ENCODE peak calls at places on chromosome 1, in eight cellular contexts. H is heart left ventricle, G is upper lobe of right lung, R is left ventricle myocardium inferior, Z is IMR-90, A is PC-3, L is stomach, C is PC-9. B is an unnamed sample. For H3K27me3 and H3K4me1, the result is how much of the 10 kb centered on the place peaks cover.

GRCh38 chr1:12485231-12486172 is 132.5 kb downstream of the DHRS3 start:
- DNase-seq in R (no peak), Z (peak), L (no peak), G (no peak), A (peak), C (peak), H (no peak), B (no peak)

GRCh38 chr1:5598824-5599395 is 393.3 kb downstream of the NPHP4 start:
- DNase-seq in A (no peak), C (no peak), Z (no peak), L (peak), H (no peak), G (no peak), R (no peak), B (peak)

GRCh38 chr1:22971161-22972062 is 1.3 kb downstream of the LACTBL1 start:
- DNase-seq in Z (peak), L (no peak), R (no peak), A (peak), C (peak), G (no peak), H (no peak), B (peak)

GRCh38 chr1:42157667-42158066 is 4.5 kb downstream of the GUCA2B start:
- DNase-seq in C (no peak), H (no peak), G (peak), Z (no peak), L (no peak), A (no peak), R (no peak), B (peak)

GRCh38 chr1:6134741-6135510 is 45.2 kb downstream of the CHD5 start:
- DNase-seq in L (no peak), R (no peak), A (no peak), H (peak), C (no peak), G (peak), Z (no peak), B (no peak)

GRCh38 chr1:23452011-23452411 is 27.5 kb upstream of the TCEA3 start:
- DNase-seq in A (peak), H (no peak), R (no peak), L (peak), G (peak), Z (peak), C (peak), B (no peak)

GRCh38 chr1:229031491-229032341 is 239.2 kb upstream of the RAB4A start:
- DNase-seq in R (no peak), C (no peak), Z (no peak), G (no peak), A (no peak), L (no peak), H (no peak), B (no peak)

GRCh38 chr1:47231314-47232186 is 475 bp downstream of the TAL1 start:
- DNase-seq in A (no peak), H (peak), R (no peak), G (no peak), Z (peak), C (no peak), L (no peak), B (peak)

GRCh38 chr1:202835548-202836072 is 24.9 kb downstream of the PCAT6 start:
- DNase-seq in R (no peak), G (no peak), C (no peak), H (no peak), A (no peak), Z (no peak), L (no peak), B (peak)

GRCh38 chr1:111199329-111199728 is 1.1 kb downstream of the DENND2D start:
- DNase-seq in G (no peak), R (no peak), L (no peak), A (no peak), H (no peak), Z (no peak), C (no peak), B (no peak)
- H3K27me3 ChIP-seq in G (under half), R (under half), L (under half), A (under half), H (under half), Z (under half), C (under half), B (under half)

GRCh38 chr1:226661271-226661670 is 77.8 kb downstream of the ITPKB start:
- DNase-seq in R (no peak), C (no peak), G (no peak), H (peak), Z (no peak), A (no peak), L (no peak), B (no peak)
- H3K4me1 ChIP-seq in R (under half), C (under half), G (half or more), H (half or more), Z (under half), A (under half), L (half or more), B (under half)

DNA sequence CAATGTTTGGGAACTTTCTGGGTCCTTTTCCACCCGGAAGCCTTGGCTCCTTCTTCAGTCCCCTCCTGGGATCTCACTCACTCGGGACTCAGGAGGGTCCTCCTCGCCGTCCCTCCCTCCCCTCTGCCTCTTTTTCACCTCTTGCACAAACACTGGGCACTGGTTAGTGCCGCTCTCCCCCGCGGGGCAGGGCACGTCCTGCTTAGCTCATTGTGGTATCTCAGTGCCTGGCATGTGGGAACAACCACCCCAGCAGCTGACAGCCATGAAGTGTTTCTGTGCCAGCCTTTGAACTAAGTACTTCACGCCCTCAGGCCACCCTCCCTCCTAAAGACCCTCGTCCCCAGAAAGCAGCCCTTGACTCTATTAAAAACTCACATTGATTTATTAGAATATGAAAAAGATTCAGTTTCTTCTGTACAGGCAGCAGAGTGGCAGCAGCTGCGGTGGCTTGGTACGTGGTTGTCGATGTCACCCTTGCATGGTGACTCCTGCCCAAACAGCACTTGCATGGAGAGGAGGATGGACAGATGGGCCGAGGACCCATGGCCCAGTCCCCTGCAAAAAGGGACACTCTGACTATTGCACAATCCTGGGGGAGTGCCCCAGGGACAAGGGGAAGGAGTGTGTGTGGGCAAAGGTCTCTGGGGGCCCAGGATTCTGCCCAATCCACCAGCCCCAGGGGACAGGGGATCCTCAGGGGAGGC is 56.3 kb downstream of the SLC9A1 start:
- DNase-seq in A (no peak), H (no peak), C (no peak), L (no peak), Z (no peak), R (peak), G (peak), B (no peak)
- H3K4me3 ChIP-seq in A (no peak), H (no peak), C (no peak), L (no peak), Z (no peak), R (no peak), G (no peak), B (no peak)

DNA sequence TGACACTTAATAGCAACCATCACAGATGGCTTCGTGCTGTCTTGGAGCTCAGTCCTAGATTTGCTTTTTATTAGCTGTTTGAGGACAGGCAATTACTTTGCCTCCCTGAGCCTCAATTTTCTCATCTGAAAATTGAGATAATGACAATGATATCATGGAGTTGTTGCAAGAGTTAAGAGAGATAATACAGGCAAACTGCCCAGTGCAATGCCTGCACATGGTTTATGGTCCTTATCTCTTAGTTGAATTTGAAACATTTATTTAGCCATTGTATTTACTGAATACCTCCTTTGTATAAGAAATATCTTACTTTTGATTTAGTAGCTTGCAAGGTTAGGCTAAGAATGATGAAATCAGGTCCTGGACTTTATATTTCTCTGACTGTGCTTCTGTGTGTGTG is 17.7 kb downstream of the KCNA2 start:
- DNase-seq in C (no peak), Z (no peak), H (no peak), R (no peak), L (no peak), G (no peak), A (no peak), B (no peak)
- H3K27me3 ChIP-seq in C (half or more), Z (under half), H (under half), R (half or more), L (under half), G (under half), A (half or more), B (under half)

GRCh38 chr1:24929876-24930702 is at the start of gene RUNX3:
- DNase-seq in Z (no peak), H (peak), R (peak), C (no peak), A (peak), L (peak), G (peak), B (peak)
- H3K4me1 ChIP-seq in Z (under half), H (under half), R (under half), C (under half), A (under half), L (half or more), G (under half), B (under half)

GRCh38 chr1:40668769-40669525 is 3.5 kb upstream of the RIMS3 start:
- DNase-seq in G (peak), C (peak), Z (peak), R (peak), A (peak), H (peak), L (peak), B (peak)
- H3K4me3 ChIP-seq in G (peak), C (peak), Z (no peak), R (peak), A (peak), H (no peak), L (peak), B (no peak)

DNA sequence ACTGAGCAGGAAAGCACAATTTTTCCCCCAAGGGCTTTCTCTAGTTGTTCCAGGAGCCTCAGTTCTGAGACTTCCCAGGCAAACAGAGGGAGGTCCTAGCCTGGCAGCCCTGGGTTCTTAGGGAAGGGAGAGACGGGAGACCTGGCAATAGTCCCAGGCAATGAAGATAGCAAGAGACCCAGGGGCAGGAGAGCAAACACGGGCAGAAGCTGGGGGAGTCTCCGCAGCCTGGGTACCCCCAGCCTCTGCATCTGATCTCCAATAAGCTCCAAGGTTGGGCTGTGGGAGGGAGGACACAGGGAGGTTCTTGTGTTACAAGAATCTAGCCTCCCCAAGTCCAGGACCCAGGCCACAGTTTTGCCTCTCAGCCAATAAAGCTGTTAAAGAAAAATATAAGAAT is 2.4 kb downstream of the BLACAT1 start:
- DNase-seq in R (no peak), G (no peak), Z (no peak), A (no peak), L (no peak), C (no peak), H (no peak), B (no peak)
- H3K27me3 ChIP-seq in R (half or more), G (half or more), Z (half or more), A (half or more), L (under half), C (under half), H (half or more), B (under half)